ENCODE peak calls at places on chromosomes 13 and 19, in six cellular contexts. E is NCI-H460, D is NCI-H2081, S is COR-L47, U is nephron progenitor cell, Y is T-helper 17 cell. G is an unnamed sample.

GRCh38 chr13:24693862-24694471 is 13.8 kb downstream of the ATP12A start:
- DNase-seq in E (peak), S (peak), Y (no peak), U (peak), D (peak), G (peak)

GRCh38 chr19:2042485-2043268 is 8.4 kb downstream of the MKNK2 start:
- DNase-seq in D (no peak), E (no peak), S (no peak), U (no peak), Y (no peak), G (no peak)

GRCh38 chr19:44878119-44878865 is 12.8 kb upstream of the TOMM40 start:
- DNase-seq in D (no peak), Y (no peak), E (no peak), U (no peak), S (no peak), G (peak)

GRCh38 chr13:39448831-39449230 is 154.2 kb downstream of the LHFPL6 start:
- DNase-seq in D (no peak), U (no peak), S (no peak), Y (no peak), E (no peak), G (no peak)

GRCh38 chr13:72458701-72459100 is 268.7 kb downstream of the MZT1 start:
- DNase-seq in Y (no peak), S (no peak), D (no peak), E (no peak), U (no peak), G (no peak)

GRCh38 chr13:91313581-91313980 is 33.9 kb upstream of the MIR17HG start:
- DNase-seq in S (no peak), D (no peak), Y (no peak), E (no peak), U (no peak), G (no peak)

GRCh38 chr19:1929051-1929742 is 11.8 kb upstream of the CSNK1G2 start:
- DNase-seq in Y (peak), E (peak), U (peak), D (peak), S (peak), G (peak)

GRCh38 chr19:33175886-33176669 is 18.1 kb upstream of the LRP3 start:
- DNase-seq in Y (no peak), D (no peak), S (peak), U (no peak), E (no peak), G (peak)

GRCh38 chr19:5098646-5099045 is 129.7 kb downstream of the KDM4B start:
- DNase-seq in D (no peak), S (no peak), U (no peak), Y (no peak), E (no peak), G (no peak)

GRCh38 chr13:21868823-21869222 is 197.9 kb downstream of the FGF9 start:
- DNase-seq in D (no peak), Y (no peak), S (no peak), U (no peak), E (no peak), G (no peak)

GRCh38 chr13:94395889-94396288 is 83.6 kb downstream of the DCT start:
- DNase-seq in D (no peak), S (no peak), Y (no peak), U (no peak), E (no peak), G (no peak)

GRCh38 chr13:41231786-41232185 is 31.6 kb downstream of the MTRF1 start:
- DNase-seq in Y (no peak), S (peak), U (peak), E (no peak), D (no peak), G (peak)

GRCh38 chr19:1410136-1410786 is 2.9 kb downstream of the DAZAP1 start:
- DNase-seq in D (no peak), S (no peak), Y (no peak), E (no peak), U (no peak), G (no peak)

GRCh38 chr13:93262729-93263128 is 36.1 kb downstream of the GPC6 start:
- DNase-seq in E (no peak), D (no peak), Y (no peak), S (no peak), U (no peak), G (no peak)

GRCh38 chr13:103299079-103299478 is 232.9 kb upstream of the SLC10A2 start:
- DNase-seq in S (peak), E (no peak), Y (no peak), U (no peak), D (no peak), G (peak)

GRCh38 chr13:44244288-44244687 is 129.3 kb upstream of the SERP2 start:
- DNase-seq in D (no peak), E (no peak), U (no peak), S (no peak), Y (no peak), G (peak)

GRCh38 chr19:843180-843835 is 2.5 kb downstream of the PRTN3 start:
- DNase-seq in S (peak), E (no peak), Y (no peak), U (peak), D (no peak), G (peak)

GRCh38 chr19:15365264-15365663 is 14.3 kb downstream of the AKAP8 start:
- DNase-seq in S (no peak), D (no peak), E (no peak), Y (no peak), U (no peak), G (no peak)